ENCODE peak calls at places on chromosome 19, in six cellular contexts. G, I, O, Y, P and U are unnamed samples.
A peak's percentile ranks its signal among the peaks of the same experiment; 100 is the strongest.

GRCh38 chr19:2274185-2274711 is 7.7 kb downstream of the PEAK3 start:
- DNase-seq in G (no peak), I (no peak), O (no peak), Y (peak; percentile 37), P (no peak), U (no peak)

GRCh38 chr19:41510484-41510883 is 65.5 kb upstream of the CEACAM21 start:
- DNase-seq in G (no peak), I (no peak), O (no peak), Y (no peak), P (no peak), U (no peak)

GRCh38 chr19:35142531-35143230 is 374 bp upstream of the FXYD7 start:
- DNase-seq in G (no peak), I (peak; percentile 61), O (peak; percentile 43), Y (peak; percentile 33), P (no peak), U (peak; percentile 66)

GRCh38 chr19:54248016-54248601 is 5.5 kb upstream of the LILRA6 start:
- DNase-seq in G (peak; percentile 46), I (no peak), O (no peak), Y (peak; percentile 40), P (no peak), U (no peak)

GRCh38 chr19:48490980-48491792 is 20.4 kb downstream of the LMTK3 start:
- DNase-seq in G (no peak), I (peak; percentile 91), O (no peak), Y (no peak), P (no peak), U (peak; percentile 52)

GRCh38 chr19:47726467-47726866 is 13.2 kb downstream of the EHD2 start:
- DNase-seq in G (no peak), I (no peak), O (no peak), Y (peak; percentile 89), P (no peak), U (no peak)

GRCh38 chr19:13707901-13708300 is 56.4 kb upstream of the MRI1 start:
- DNase-seq in G (no peak), I (no peak), O (no peak), Y (no peak), P (no peak), U (no peak)

GRCh38 chr19:3868770-3869456 is at the start of gene ZFR2:
- DNase-seq in G (peak; percentile 12), I (no peak), O (no peak), Y (no peak), P (no peak), U (no peak)

GRCh38 chr19:10852098-10852800 is 4.0 kb downstream of the C19orf38 start:
- DNase-seq in G (no peak), I (no peak), O (no peak), Y (peak; percentile 78), P (peak; percentile 49), U (no peak)

GRCh38 chr19:31834070-31834469 is 484.8 kb upstream of the TSHZ3 start:
- DNase-seq in G (no peak), I (no peak), O (no peak), Y (no peak), P (no peak), U (no peak)